ENCODE peak calls at places on chromosomes 12 and 14, in ten cellular contexts. E is H54, G is heart left ventricle, P is adrenal gland, K is A549, J is Peyer's patch, B is body of pancreas, Q is transverse colon, L is uterus, U is right lobe of liver. W is an unnamed sample.

GRCh38 chr14:98955036-98955740 is 316.8 kb downstream of the BCL11B start:
- DNase-seq in J (no peak), Q (no peak), L (no peak), G (no peak), E (no peak), P (no peak), U (no peak), K (no peak), B (no peak), W (no peak)

GRCh38 chr12:106345739-106346138 is 11.8 kb upstream of the POLR3B start:
- DNase-seq in G (peak; percentile 59), B (peak; percentile 36), P (peak; percentile 60), Q (no peak), J (peak; percentile 50), U (no peak), K (peak; percentile 87), L (no peak), E (no peak), W (peak; percentile 38)

GRCh38 chr14:35687335-35687939 is 121.7 kb downstream of the RALGAPA1 start:
- DNase-seq in E (peak; percentile 4), Q (peak; percentile 15), B (peak; percentile 23), L (no peak), P (peak; percentile 20), J (peak; percentile 56), U (no peak), G (no peak), K (peak; percentile 60), W (peak; percentile 58)

GRCh38 chr12:119693006-119693405 is 25.1 kb downstream of the PRKAB1 start:
- DNase-seq in L (peak; percentile 62), G (peak; percentile 52), P (peak; percentile 94), E (peak; percentile 11), U (no peak), J (peak; percentile 83), Q (peak; percentile 80), B (peak; percentile 83), K (no peak), W (no peak)

GRCh38 chr14:66359500-66359899 is 126.7 kb upstream of the CCDC196 start:
- DNase-seq in P (peak; percentile 11), K (peak; percentile 71), Q (no peak), L (no peak), J (no peak), G (no peak), U (no peak), B (peak; percentile 34), E (no peak), W (peak; percentile 63)

GRCh38 chr12:105331805-105332251 is 1.3 kb downstream of the C12orf75 start:
- DNase-seq in Q (peak; percentile 41), U (no peak), E (no peak), B (no peak), L (no peak), J (no peak), K (no peak), G (no peak), P (no peak), W (peak; percentile 37)

GRCh38 chr12:91687052-91688017 is 458.3 kb downstream of the BTG1 start:
- DNase-seq in E (no peak), U (no peak), J (no peak), P (no peak), K (peak; percentile 40), Q (no peak), L (no peak), G (no peak), B (no peak), W (no peak)

GRCh38 chr14:96281486-96281885 is 25.5 kb downstream of the BDKRB1 start:
- DNase-seq in Q (no peak), P (no peak), K (no peak), B (no peak), J (no peak), U (no peak), E (no peak), G (no peak), L (no peak), W (peak; percentile 69)

GRCh38 chr12:68446896-68447806 is 115.0 kb upstream of the MDM1 start:
- DNase-seq in J (no peak), G (no peak), B (no peak), U (no peak), E (no peak), P (no peak), Q (no peak), L (no peak), K (no peak), W (peak; percentile 81)

GRCh38 chr14:68978550-68978911 is 571 bp downstream of the ACTN1 start:
- DNase-seq in L (peak; percentile 80), P (peak; percentile 77), B (peak; percentile 82), E (no peak), K (no peak), U (peak; percentile 73), Q (peak; percentile 66), J (peak; percentile 69), G (peak; percentile 64), W (no peak)
- TF ChIP-seq POLR2A in L (peak; percentile 8), P (no peak), B (no peak), E (peak; percentile 24), K (no peak), U (no peak), Q (no peak), J (no peak), G (no peak), W (no peak)

DNA sequence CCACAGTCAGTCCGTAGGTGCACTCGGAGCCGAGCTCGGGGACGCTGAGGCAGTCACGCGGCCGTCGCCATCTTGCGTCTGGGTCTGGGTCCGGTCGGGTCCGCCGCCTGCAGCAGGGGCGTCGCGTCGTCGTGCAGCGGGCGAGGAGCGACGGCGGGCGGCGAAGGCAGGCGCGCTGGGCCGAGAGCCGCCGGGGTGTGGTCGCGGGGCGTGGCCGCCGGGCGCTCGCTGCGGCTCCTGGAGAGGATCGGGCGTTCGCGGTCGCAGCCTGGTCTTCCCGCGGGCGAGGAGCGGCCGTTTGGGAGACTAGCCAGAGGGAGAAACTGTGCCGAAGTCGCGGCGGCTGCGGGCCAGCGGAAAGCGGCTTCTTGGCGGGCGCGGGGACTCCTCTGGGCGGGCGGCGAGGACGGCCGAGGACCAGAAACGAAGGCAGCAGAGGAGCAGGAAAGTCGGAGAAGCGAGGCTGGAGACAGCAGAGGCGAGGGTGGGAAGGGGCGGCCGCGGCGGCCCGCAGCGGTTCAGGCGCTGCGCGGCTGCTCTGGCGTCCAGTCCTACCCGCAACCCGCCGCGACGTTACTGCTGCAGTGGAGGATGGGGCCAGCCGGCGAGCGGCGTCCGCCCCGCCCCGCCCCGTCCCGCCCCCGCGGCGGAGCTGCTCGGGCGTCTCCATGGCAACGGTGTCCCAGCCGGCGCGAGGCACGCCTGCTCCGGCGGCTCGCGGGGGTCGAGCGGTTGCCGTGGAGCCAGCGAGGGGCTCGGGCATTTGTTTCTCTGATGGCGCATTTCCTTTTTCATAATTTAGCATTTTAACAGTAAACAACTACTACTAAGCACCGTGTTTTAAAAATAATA is at the start of gene PNMA1:
- DNase-seq in L (peak; percentile 87), J (peak; percentile 95), B (peak; percentile 86), U (peak; percentile 93), P (peak; percentile 87), E (peak; percentile 99), G (peak; percentile 91), Q (peak; percentile 91), K (peak; percentile 82), W (peak; percentile 88)
- TF ChIP-seq POLR2A in L (peak; percentile 91), J (peak; percentile 65), B (peak; percentile 49), U (peak; percentile 73), P (peak; percentile 89), E (peak; percentile 98), G (no peak), Q (peak; percentile 67), K (peak; percentile 94), W (peak; percentile 69)

GRCh38 chr14:105737504-105738246 is 211.3 kb downstream of the TMEM121 start:
- DNase-seq in L (no peak), K (no peak), P (no peak), B (no peak), E (no peak), G (no peak), Q (no peak), J (no peak), U (no peak), W (no peak)
- TF ChIP-seq POLR2A in L (no peak), K (no peak), P (no peak), B (no peak), E (no peak), G (no peak), Q (no peak), J (no peak), U (no peak), W (no peak)

DNA sequence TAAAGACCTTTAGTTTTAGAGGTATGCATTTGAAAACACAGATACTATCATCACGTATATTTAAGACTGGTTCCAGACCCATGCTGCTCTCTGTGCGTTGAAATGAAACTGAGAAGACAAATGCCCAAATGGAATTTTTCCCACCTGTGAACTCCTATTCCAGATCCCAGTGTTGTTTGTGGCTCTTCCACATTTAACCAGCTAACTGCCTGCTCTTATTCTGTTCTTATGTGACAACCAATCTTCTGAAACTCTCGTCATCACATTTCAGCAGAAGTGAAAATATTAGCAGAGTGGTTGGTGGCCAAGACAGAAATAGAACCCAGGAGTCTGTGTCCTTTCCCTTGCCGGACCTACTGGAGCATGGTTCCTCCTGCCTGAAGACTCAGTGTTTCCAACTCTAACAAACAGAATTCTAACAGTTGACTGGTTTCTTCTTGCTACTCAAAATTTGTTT is 460.2 kb downstream of the RAD51B start:
- DNase-seq in L (no peak), B (no peak), K (no peak), U (no peak), Q (no peak), P (no peak), J (peak; percentile 76), G (no peak), E (no peak), W (no peak)
- TF ChIP-seq POLR2A in L (no peak), B (no peak), K (no peak), U (no peak), Q (no peak), P (no peak), J (no peak), G (no peak), E (no peak), W (no peak)

GRCh38 chr12:12720052-12720451 is 2.9 kb downstream of the CDKN1B start:
- DNase-seq in J (no peak), K (peak; percentile 36), Q (no peak), P (no peak), B (no peak), G (no peak), E (no peak), U (no peak), L (no peak), W (peak; percentile 45)

GRCh38 chr12:12721251-12721689 is 4.1 kb downstream of the CDKN1B start:
- DNase-seq in Q (peak; percentile 54), J (no peak), B (no peak), L (no peak), K (peak; percentile 69), P (no peak), E (no peak), U (no peak), G (no peak), W (peak; percentile 33)

GRCh38 chr12:12722351-12723146 is 5.4 kb downstream of the CDKN1B start:
- DNase-seq in E (no peak), G (no peak), J (no peak), B (no peak), P (no peak), L (no peak), K (peak; percentile 58), U (no peak), Q (no peak), W (peak; percentile 63)

GRCh38 chr12:12719496-12719895 is 2.3 kb downstream of the CDKN1B start:
- DNase-seq in L (no peak), K (peak; percentile 29), G (no peak), P (no peak), U (no peak), B (no peak), Q (no peak), E (no peak), J (no peak), W (peak; percentile 57)

GRCh38 chr12:12720637-12721250 is 3.6 kb downstream of the CDKN1B start:
- DNase-seq in B (no peak), E (no peak), J (no peak), K (peak; percentile 62), L (no peak), P (no peak), Q (no peak), U (no peak), G (no peak), W (peak; percentile 33)
- TF ChIP-seq POLR2A in B (no peak), E (no peak), J (no peak), K (no peak), L (no peak), P (no peak), Q (no peak), U (no peak), G (no peak), W (no peak)

W was measured in erythroblast.